ENCODE peak calls at places on chromosomes 7 and 10, in seven cellular contexts. O, C, U, B, W, P and X are unnamed samples.

GRCh38 chr10:131233611-131234258 is 77.8 kb downstream of the TCERG1L start:
- DNase-seq in O (no peak), C (no peak), U (no peak), B (no peak), W (no peak), P (no peak), X (no peak)

GRCh38 chr7:11492307-11492706 is 339.7 kb downstream of the THSD7A start:
- DNase-seq in O (no peak), C (no peak), U (no peak), B (peak), W (no peak), P (no peak), X (no peak)

GRCh38 chr10:8150401-8150905 is 96.0 kb downstream of the GATA3 start:
- DNase-seq in O (no peak), C (no peak), U (no peak), B (no peak), W (no peak), P (no peak), X (no peak)

GRCh38 chr7:116512524-116513188 is 12.2 kb upstream of the CAV1 start:
- DNase-seq in O (no peak), C (no peak), U (no peak), B (peak), W (no peak), P (no peak), X (no peak)

GRCh38 chr7:46315891-46316290 is 394.8 kb upstream of the IGFBP3 start:
- DNase-seq in O (no peak), C (no peak), U (peak), B (peak), W (no peak), P (no peak), X (no peak)

GRCh38 chr7:158321936-158322615 is 265.5 kb downstream of the PTPRN2 start:
- DNase-seq in O (no peak), C (no peak), U (no peak), B (no peak), W (no peak), P (no peak), X (no peak)

GRCh38 chr10:14414901-14415300 is 84.2 kb upstream of the FRMD4A start:
- DNase-seq in O (no peak), C (no peak), U (no peak), B (peak), W (no peak), P (no peak), X (no peak)

GRCh38 chr7:157474685-157475084 is 137.9 kb downstream of the DNAJB6 start:
- DNase-seq in O (no peak), C (peak), U (no peak), B (peak), W (no peak), P (peak), X (no peak)

GRCh38 chr7:154338709-154339108 is 286.5 kb downstream of the DPP6 start:
- DNase-seq in O (no peak), C (no peak), U (no peak), B (no peak), W (no peak), P (no peak), X (no peak)

GRCh38 chr7:94656925-94657731 is 1.2 kb upstream of the SGCE start:
- DNase-seq in O (no peak), C (no peak), U (no peak), B (peak), W (no peak), P (no peak), X (peak)

GRCh38 chr7:36670585-36671431 is 53.5 kb downstream of the AOAH start:
- DNase-seq in O (peak), C (peak), U (peak), B (peak), W (no peak), P (peak), X (peak)

GRCh38 chr7:64562621-64563275 is at the start of gene ZNF680:
- DNase-seq in O (peak), C (peak), U (peak), B (peak), W (peak), P (peak), X (peak)

GRCh38 chr10:50937230-50937907 is 51.9 kb upstream of the A1CF start:
- DNase-seq in O (no peak), C (no peak), U (peak), B (peak), W (no peak), P (no peak), X (no peak)

GRCh38 chr10:110426294-110427153 is 71.2 kb upstream of the DUSP5 start:
- DNase-seq in O (no peak), C (no peak), U (no peak), B (peak), W (no peak), P (no peak), X (no peak)

GRCh38 chr7:12581897-12582296 is 11.4 kb downstream of the SCIN start:
- DNase-seq in O (no peak), C (no peak), U (no peak), B (no peak), W (no peak), P (no peak), X (no peak)

GRCh38 chr7:98107313-98107691 is 640 bp downstream of the LMTK2 start:
- DNase-seq in O (peak), C (no peak), U (peak), B (peak), W (no peak), P (peak), X (peak)

GRCh38 chr10:75404335-75405200 is 3.0 kb upstream of the ZNF503 start:
- DNase-seq in O (peak), C (no peak), U (no peak), B (no peak), W (no peak), P (peak), X (no peak)

GRCh38 chr10:73876971-73877370 is 2.6 kb upstream of the CAMK2G start:
- DNase-seq in O (no peak), C (no peak), U (no peak), B (peak), W (no peak), P (no peak), X (no peak)

DNA sequence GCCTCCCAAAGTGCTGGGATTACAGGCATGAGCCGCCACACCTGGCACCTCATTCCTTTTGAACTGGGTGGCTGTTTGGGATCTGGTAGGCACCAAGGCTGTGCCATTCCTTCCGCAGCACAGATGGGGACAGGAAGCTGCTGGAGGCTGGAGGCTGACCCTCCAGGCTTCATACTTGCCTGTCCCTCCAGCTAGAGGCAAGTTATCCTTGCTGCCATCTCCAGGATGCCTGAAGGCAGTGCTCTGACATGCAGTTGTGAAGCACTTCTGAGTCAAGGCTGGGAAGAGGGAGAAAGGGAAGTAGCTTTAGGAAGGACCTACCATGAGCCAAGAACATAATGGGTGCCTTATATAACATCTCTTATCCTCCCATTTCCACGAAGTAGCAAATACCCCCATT is 9.4 kb downstream of the MARVELD1 start:
- DNase-seq in O (no peak), C (no peak), U (no peak), B (no peak), W (no peak), P (no peak), X (no peak)
- TF ChIP-seq CTCF in O (no peak), C (no peak), U (no peak), B (no peak), W (no peak), P (no peak), X (no peak)

GRCh38 chr10:69383485-69384089 is 33.1 kb downstream of the TACR2 start:
- DNase-seq in O (no peak), C (peak), U (no peak), B (peak), W (peak), P (no peak), X (no peak)
- TF ChIP-seq CTCF in O (no peak), C (peak), U (no peak), B (peak), W (peak), P (no peak), X (no peak)

DNA sequence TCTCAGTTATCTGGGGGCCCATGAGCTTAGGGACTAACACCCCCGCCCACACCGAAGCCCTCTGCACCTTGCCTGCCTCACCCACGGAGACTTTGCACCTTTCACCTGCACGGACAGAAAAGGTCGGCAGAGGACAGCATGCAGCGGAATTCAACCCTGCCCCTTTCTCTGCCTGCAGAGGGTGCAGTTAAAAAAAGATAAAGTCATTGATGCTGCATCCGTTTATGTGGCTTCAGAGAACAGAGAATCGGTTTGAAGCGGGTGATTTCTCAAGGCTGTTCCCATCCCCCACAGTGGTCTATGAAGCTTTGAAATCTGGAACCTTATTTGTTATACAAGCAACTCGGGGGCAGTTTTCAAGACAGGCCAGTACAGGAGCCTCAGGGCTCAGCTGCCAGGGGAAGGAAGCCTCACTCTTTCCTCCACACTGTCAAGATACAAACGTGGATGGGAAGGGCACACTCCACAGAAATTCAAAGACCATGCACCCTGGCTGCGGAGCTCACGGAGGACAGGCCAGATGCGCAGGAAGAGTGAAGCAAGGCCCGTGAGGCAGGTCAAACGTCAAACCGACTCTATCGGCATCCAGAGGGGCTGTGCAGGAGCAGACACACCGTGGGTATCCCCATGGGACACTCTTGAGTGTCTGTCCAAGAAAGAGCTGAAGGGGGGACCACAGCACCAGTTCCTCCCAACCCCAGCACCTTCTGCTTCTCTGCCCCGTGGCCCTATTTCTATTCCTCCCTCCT is 66.3 kb downstream of the INSIG1 start:
- DNase-seq in O (no peak), C (no peak), U (no peak), B (no peak), W (no peak), P (no peak), X (no peak)
- TF ChIP-seq CTCF in O (no peak), C (no peak), U (no peak), B (no peak), W (no peak), P (no peak), X (no peak)

GRCh38 chr7:99392659-99393362 is 15.6 kb downstream of the PDAP1 start:
- DNase-seq in O (peak), C (peak), U (peak), B (peak), W (peak), P (peak), X (peak)
- TF ChIP-seq CTCF in O (no peak), C (no peak), U (no peak), B (no peak), W (no peak), P (no peak), X (no peak)

DNA sequence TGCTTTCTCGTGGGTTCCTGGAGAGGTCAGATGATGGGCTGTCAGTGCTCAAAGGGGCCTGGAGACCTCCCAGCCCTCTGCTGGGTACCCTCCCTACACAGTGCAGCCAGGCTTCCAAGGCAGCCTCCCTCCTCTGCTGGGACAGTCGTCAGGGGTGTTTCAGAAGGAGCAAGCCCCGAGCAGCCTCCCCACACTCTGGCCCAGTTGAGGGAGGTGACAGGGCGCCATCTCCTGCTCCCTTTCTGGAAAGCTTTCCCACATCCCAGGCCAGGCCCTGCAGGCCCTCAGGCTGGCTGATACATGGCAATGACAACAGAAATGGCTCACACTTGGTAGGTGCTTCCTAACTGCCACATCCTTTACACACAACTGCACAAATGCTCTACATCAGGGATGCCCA is 32.1 kb downstream of the KCNMA1 start:
- DNase-seq in O (no peak), C (no peak), U (no peak), B (no peak), W (no peak), P (no peak), X (no peak)
- TF ChIP-seq CTCF in O (no peak), C (no peak), U (no peak), B (peak), W (no peak), P (no peak), X (no peak)